ENCODE peak calls at places on chromosomes 11 and 22, in six cellular contexts. S is A549, E is GM12891, N is suprapubic skin, A is body of pancreas, K is GM12892. U is an unnamed sample.

GRCh38 chr22:34814260-34814659 is 251.7 kb upstream of the ISX start:
- DNase-seq in S (no peak), E (no peak), N (no peak), A (no peak), K (no peak), U (no peak)

GRCh38 chr11:101128571-101129202 is 926 bp downstream of the PGR start:
- DNase-seq in S (no peak), E (no peak), N (no peak), A (peak; percentile 2), K (no peak), U (no peak)

GRCh38 chr11:66337103-66337899 is 1.1 kb upstream of the RIN1 start:
- DNase-seq in S (no peak), E (no peak), N (no peak), A (no peak), K (no peak), U (no peak)

GRCh38 chr11:68659158-68659921 is 25.0 kb upstream of the GAL start:
- DNase-seq in S (peak; percentile 55), E (no peak), N (peak; percentile 79), A (peak; percentile 66), K (no peak), U (peak; percentile 95)

GRCh38 chr22:37518509-37519267 is 527 bp downstream of the CARD10 start:
- DNase-seq in S (no peak), E (no peak), N (peak; percentile 77), A (no peak), K (no peak), U (no peak)

GRCh38 chr11:122187373-122188165 is 71.6 kb upstream of the BLID start:
- DNase-seq in S (no peak), E (no peak), N (no peak), A (no peak), K (no peak), U (no peak)

GRCh38 chr22:35517769-35518530 is 22.7 kb upstream of the RASD2 start:
- DNase-seq in S (no peak), E (no peak), N (no peak), A (no peak), K (no peak), U (no peak)

GRCh38 chr11:28777126-28777525 is 668.9 kb downstream of the METTL15 start:
- DNase-seq in S (no peak), E (no peak), N (no peak), A (no peak), K (no peak), U (no peak)

GRCh38 chr11:15194671-15195415 is 80.1 kb downstream of the INSC start:
- DNase-seq in S (no peak), E (no peak), N (no peak), A (no peak), K (no peak), U (no peak)

GRCh38 chr22:50002791-50003190 is 9.8 kb downstream of the IL17REL start:
- DNase-seq in S (no peak), E (no peak), N (no peak), A (no peak), K (no peak), U (no peak)

GRCh38 chr11:70467196-70468085 is 69.1 kb downstream of the CTTN start:
- DNase-seq in S (peak; percentile 57), E (no peak), N (no peak), A (peak; percentile 52), K (no peak), U (peak; percentile 50)

GRCh38 chr11:36280531-36280930 is 8.7 kb downstream of the COMMD9 start:
- DNase-seq in S (no peak), E (no peak), N (no peak), A (no peak), K (no peak), U (no peak)

GRCh38 chr22:22692707-22693530 is 48.5 kb downstream of the GGTLC2 start:
- DNase-seq in S (peak; percentile 56), E (peak; percentile 52), N (no peak), A (peak; percentile 86), K (peak; percentile 54), U (no peak)

GRCh38 chr11:125263268-125263790 is 98.8 kb downstream of the PKNOX2 start:
- DNase-seq in S (no peak), E (no peak), N (no peak), A (peak; percentile 72), K (no peak), U (no peak)

GRCh38 chr11:87463486-87464102 is 425.9 kb downstream of the TMEM135 start:
- DNase-seq in S (peak; percentile 24), E (no peak), N (no peak), A (no peak), K (no peak), U (no peak)

GRCh38 chr22:44536411-44536810 is 38.4 kb upstream of the RTL6 start:
- DNase-seq in S (no peak), E (no peak), N (no peak), A (no peak), K (no peak), U (no peak)

GRCh38 chr11:46674463-46675287 is 25.7 kb downstream of the ARHGAP1 start:
- DNase-seq in S (no peak), E (no peak), N (peak; percentile 53), A (peak; percentile 28), K (no peak), U (no peak)

GRCh38 chr22:47836957-47837356 is 1074.5 kb downstream of the TBC1D22A start:
- DNase-seq in S (no peak), E (no peak), N (no peak), A (no peak), K (no peak), U (peak; percentile 9)

GRCh38 chr11:11038339-11039248 is 180.7 kb upstream of the ZBED5 start:
- DNase-seq in S (no peak), E (no peak), N (no peak), A (no peak), K (no peak), U (no peak)

GRCh38 chr11:34251640-34251980 is 106.2 kb downstream of the ABTB2 start:
- DNase-seq in S (no peak), E (no peak), N (no peak), A (no peak), K (no peak), U (no peak)

GRCh38 chr11:100832851-100833250 is 145.8 kb downstream of the ARHGAP42 start:
- DNase-seq in S (no peak), E (no peak), N (no peak), A (no peak), K (no peak), U (no peak)

GRCh38 chr11:87265132-87265531 is 227.4 kb downstream of the TMEM135 start:
- DNase-seq in S (no peak), E (no peak), N (no peak), A (no peak), K (no peak), U (no peak)

GRCh38 chr11:119436093-119436492 is 13.1 kb upstream of the THY1 start:
- DNase-seq in S (no peak), E (no peak), N (no peak), A (no peak), K (no peak), U (no peak)

GRCh38 chr11:18704698-18705097 is 6.1 kb downstream of the TMEM86A start:
- DNase-seq in S (no peak), E (no peak), N (no peak), A (no peak), K (no peak), U (no peak)

GRCh38 chr11:21769188-21769587 is 423.7 kb upstream of the ANO5 start:
- DNase-seq in S (no peak), E (no peak), N (no peak), A (no peak), K (no peak), U (no peak)

GRCh38 chr22:33851240-33851639 is 69.0 kb downstream of the LARGE1 start:
- DNase-seq in S (no peak), E (no peak), N (no peak), A (no peak), K (no peak), U (no peak)

GRCh38 chr22:21590809-21591641 is 23.5 kb downstream of the UBE2L3 start:
- DNase-seq in S (no peak), E (no peak), N (no peak), A (no peak), K (no peak), U (no peak)

GRCh38 chr22:21592422-21592821 is 24.9 kb downstream of the UBE2L3 start:
- DNase-seq in S (no peak), E (no peak), N (no peak), A (no peak), K (no peak), U (no peak)

GRCh38 chr22:21593406-21594232 is 26.1 kb downstream of the UBE2L3 start:
- DNase-seq in S (peak; percentile 41), E (no peak), N (no peak), A (no peak), K (no peak), U (no peak)

GRCh38 chr22:21589415-21589814 is 21.9 kb downstream of the UBE2L3 start:
- DNase-seq in S (no peak), E (no peak), N (no peak), A (no peak), K (no peak), U (no peak)

DNA sequence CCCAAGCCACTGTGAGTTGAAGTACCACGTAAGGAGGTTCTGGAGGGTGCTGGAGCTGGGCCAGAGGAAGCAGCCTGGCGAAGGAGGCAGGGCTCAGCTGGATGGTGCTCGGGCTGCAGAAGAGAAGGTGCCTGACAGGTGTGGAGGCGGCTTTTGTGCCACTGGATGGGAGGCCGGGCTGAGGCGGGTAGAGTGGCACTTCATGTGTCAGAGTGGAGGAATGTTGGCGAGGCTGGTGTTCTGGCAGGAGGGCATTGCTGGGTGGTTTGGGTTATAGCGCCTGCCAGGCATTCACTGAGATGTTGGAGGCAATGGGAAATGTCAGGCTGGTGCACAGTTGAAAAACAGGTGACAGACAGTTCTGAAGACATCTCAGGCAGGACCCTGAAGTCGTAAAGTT is 24.2 kb downstream of the UBE2L3 start:
- DNase-seq in S (no peak), E (no peak), N (no peak), A (no peak), K (no peak), U (no peak)
- TF ChIP-seq POLR2A in S (no peak), E (no peak), N (no peak), A (no peak), K (no peak), U (no peak)

GRCh38 chr22:45867906-45868555 is 108.9 kb downstream of the WNT7B start:
- DNase-seq in S (no peak), E (no peak), N (no peak), A (no peak), K (no peak), U (no peak)
- TF ChIP-seq POLR2A in S (no peak), E (no peak), N (no peak), A (no peak), K (no peak), U (no peak)

GRCh38 chr11:1499261-1499890 is 12.8 kb upstream of the MOB2 start:
- DNase-seq in S (no peak), E (no peak), N (no peak), A (no peak), K (no peak), U (no peak)
- TF ChIP-seq POLR2A in S (no peak), E (no peak), N (no peak), A (no peak), K (no peak), U (no peak)

DNA sequence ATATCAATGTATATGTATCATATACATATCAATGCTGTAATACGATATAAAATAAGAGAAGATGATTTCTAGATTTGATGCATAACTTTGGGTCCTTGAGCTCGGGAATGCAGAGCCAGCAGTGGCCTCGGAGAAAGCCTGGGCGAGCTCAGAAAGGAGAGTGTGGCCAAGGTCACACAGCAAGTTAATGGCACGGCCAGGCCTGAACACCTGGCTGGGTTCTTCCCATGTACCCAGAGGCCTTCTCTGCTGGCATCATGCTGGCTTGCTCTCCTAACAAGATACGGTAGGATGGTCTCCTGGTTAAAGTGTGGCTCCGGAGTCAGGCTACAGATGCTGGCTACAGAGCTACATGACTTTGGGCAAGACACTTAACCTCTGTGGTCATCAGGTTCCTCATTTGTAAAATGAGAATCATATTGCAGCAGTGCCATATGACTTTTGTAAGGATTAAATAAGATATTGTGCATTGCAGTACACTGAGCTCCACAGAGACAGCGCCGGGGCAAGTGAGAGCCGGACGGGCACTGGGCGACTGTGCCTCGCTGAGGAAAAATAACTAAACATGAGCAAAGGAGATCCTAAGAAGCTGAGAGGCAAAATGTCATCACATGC is 29.9 kb downstream of the TPST2 start:
- DNase-seq in S (no peak), E (no peak), N (no peak), A (peak; percentile 78), K (no peak), U (no peak)
- TF ChIP-seq POLR2A in S (no peak), E (no peak), N (no peak), A (peak; percentile 19), K (no peak), U (no peak)